ENCODE peak calls at places on chromosome X, in nine cellular contexts. U is breast epithelium, Y is suprapubic skin, W is tibial nerve, R is ovary, O is body of pancreas, G is adrenal gland, M is Peyer's patch, V is prostate gland. J is an unnamed sample.

GRCh38 chrX:110397904-110398303 is 39.3 kb downstream of the RTL9 start:
- DNase-seq in U (no peak), Y (no peak), W (no peak), R (no peak), O (no peak), G (no peak), M (no peak), V (no peak), J (peak)

GRCh38 chrX:130575831-130576404 is 174.1 kb downstream of the RBMX2 start:
- DNase-seq in U (no peak), Y (no peak), W (no peak), R (peak), O (peak), G (peak), M (peak), V (no peak), J (no peak)

GRCh38 chrX:150899191-150899757 is 806 bp upstream of the CD99L2 start:
- DNase-seq in U (no peak), Y (no peak), W (peak), R (peak), O (peak), G (peak), M (peak), V (peak), J (peak)

GRCh38 chrX:40434947-40435346 is 145.8 kb upstream of the ATP6AP2 start:
- DNase-seq in U (no peak), Y (no peak), W (no peak), R (peak), O (no peak), G (peak), M (no peak), V (peak), J (peak)

GRCh38 chrX:112840382-112841113 is at the start of gene AMOT:
- DNase-seq in U (peak), Y (peak), W (peak), R (peak), O (peak), G (peak), M (peak), V (peak), J (peak)

GRCh38 chrX:148049441-148049840 is 68.3 kb downstream of the FMR1NB start:
- DNase-seq in U (no peak), Y (no peak), W (no peak), R (no peak), O (no peak), G (no peak), M (no peak), V (no peak), J (no peak)

GRCh38 chrX:24242649-24243556 is 71.0 kb downstream of the SUPT20HL2 start:
- DNase-seq in U (no peak), Y (peak), W (peak), R (no peak), O (peak), G (peak), M (peak), V (peak), J (peak)

GRCh38 chrX:42694260-42694815 is 83.6 kb downstream of the PPP1R2C start:
- DNase-seq in U (no peak), Y (no peak), W (no peak), R (no peak), O (no peak), G (peak), M (no peak), V (no peak), J (no peak)

GRCh38 chrX:21655901-21656586 is 2.1 kb downstream of the KLHL34 start:
- DNase-seq in U (no peak), Y (no peak), W (no peak), R (no peak), O (no peak), G (no peak), M (no peak), V (no peak), J (no peak)

GRCh38 chrX:41737065-41737464 is 13.1 kb downstream of the GPR82 start:
- DNase-seq in U (no peak), Y (no peak), W (no peak), R (no peak), O (no peak), G (no peak), M (no peak), V (no peak), J (no peak)

GRCh38 chrX:44765556-44765955 is 78.3 kb upstream of the DUSP21 start:
- DNase-seq in U (no peak), Y (no peak), W (no peak), R (no peak), O (no peak), G (no peak), M (no peak), V (no peak), J (no peak)

GRCh38 chrX:112784692-112785091 is 55.9 kb downstream of the AMOT start:
- DNase-seq in U (no peak), Y (no peak), W (no peak), R (no peak), O (no peak), G (no peak), M (no peak), V (no peak), J (no peak)

GRCh38 chrX:41824551-41824950 is 98.8 kb downstream of the CASK start:
- DNase-seq in U (no peak), Y (no peak), W (no peak), R (no peak), O (no peak), G (peak), M (peak), V (no peak), J (no peak)

GRCh38 chrX:30883141-30883540 is 5.9 kb downstream of the TAB3 start:
- DNase-seq in U (no peak), Y (no peak), W (no peak), R (no peak), O (no peak), G (no peak), M (no peak), V (no peak), J (no peak)

GRCh38 chrX:48971325-48972213 is at the start of gene KCND1:
- DNase-seq in U (no peak), Y (no peak), W (peak), R (peak), O (peak), G (no peak), M (peak), V (no peak), J (no peak)

GRCh38 chrX:41923925-41924693 is 755 bp upstream of the CASK start:
- DNase-seq in U (no peak), Y (no peak), W (no peak), R (no peak), O (peak), G (peak), M (peak), V (peak), J (no peak)

GRCh38 chrX:10501606-10502005 is 118.8 kb downstream of the MID1 start:
- DNase-seq in U (no peak), Y (no peak), W (no peak), R (no peak), O (no peak), G (no peak), M (no peak), V (no peak), J (no peak)
- TF ChIP-seq POLR2A in U (no peak), Y (no peak), W (no peak), R (no peak), O (no peak), G (no peak), M (no peak), V (no peak), J (no peak)

GRCh38 chrX:1385251-1385794 is 6.6 kb downstream of the SLC25A6 start:
- DNase-seq in U (no peak), Y (peak), W (no peak), R (peak), O (no peak), G (no peak), M (peak), V (no peak), J (peak)
- TF ChIP-seq POLR2A in U (no peak), Y (no peak), W (no peak), R (no peak), O (no peak), G (no peak), M (no peak), V (no peak), J (no peak)

DNA sequence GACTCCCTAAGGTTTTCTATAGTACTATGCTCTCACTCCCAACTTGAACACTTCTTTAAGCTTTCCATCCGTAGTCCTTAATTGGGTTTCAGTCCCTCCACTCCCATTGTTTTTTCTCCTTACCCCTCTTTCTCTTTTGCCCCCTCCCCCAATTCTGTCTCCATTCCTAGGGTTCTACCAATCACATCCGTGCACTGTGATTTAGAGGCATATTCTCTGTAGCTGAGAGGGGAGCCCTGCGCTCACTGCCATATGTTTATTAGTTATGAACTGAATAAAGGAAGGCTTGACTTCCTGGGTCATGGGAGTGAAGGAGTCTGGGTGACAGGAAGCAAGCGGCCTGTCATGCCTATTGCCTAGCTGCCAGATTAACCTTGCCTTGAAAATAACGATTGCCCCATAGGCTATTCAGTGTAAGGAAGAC is 470 bp downstream of the MCTS1 start:
- DNase-seq in U (no peak), Y (no peak), W (no peak), R (no peak), O (peak), G (peak), M (peak), V (no peak), J (no peak)
- TF ChIP-seq POLR2A in U (no peak), Y (no peak), W (no peak), R (no peak), O (no peak), G (no peak), M (no peak), V (no peak), J (no peak)

GRCh38 chrX:56563231-56564116 is at the start of gene UBQLN2:
- DNase-seq in U (peak), Y (peak), W (peak), R (peak), O (peak), G (peak), M (peak), V (peak), J (peak)
- TF ChIP-seq POLR2A in U (peak), Y (peak), W (peak), R (peak), O (peak), G (peak), M (peak), V (peak), J (no peak)

GRCh38 chrX:154382483-154383069 is 3.5 kb downstream of the EMD start:
- DNase-seq in U (no peak), Y (no peak), W (no peak), R (peak), O (no peak), G (no peak), M (no peak), V (no peak), J (no peak)
- TF ChIP-seq POLR2A in U (no peak), Y (no peak), W (no peak), R (no peak), O (no peak), G (no peak), M (no peak), V (no peak), J (no peak)

GRCh38 chrX:66200050-66200664 is 36.1 kb downstream of the HEPH start:
- DNase-seq in U (no peak), Y (no peak), W (no peak), R (no peak), O (no peak), G (no peak), M (no peak), V (no peak), J (no peak)
- TF ChIP-seq POLR2A in U (no peak), Y (no peak), W (no peak), R (no peak), O (no peak), G (no peak), M (no peak), V (no peak), J (no peak)

GRCh38 chrX:153723351-153724251 is 586 bp downstream of the BCAP31 start:
- DNase-seq in U (no peak), Y (no peak), W (no peak), R (peak), O (peak), G (peak), M (peak), V (peak), J (no peak)
- TF ChIP-seq POLR2A in U (no peak), Y (no peak), W (no peak), R (no peak), O (no peak), G (no peak), M (peak), V (no peak), J (no peak)

GRCh38 chrX:101658661-101659477 is 781 bp downstream of the ARMCX2 start:
- DNase-seq in U (peak), Y (peak), W (peak), R (peak), O (peak), G (peak), M (peak), V (peak), J (peak)
- TF ChIP-seq POLR2A in U (no peak), Y (no peak), W (peak), R (peak), O (no peak), G (no peak), M (no peak), V (peak), J (no peak)

DNA sequence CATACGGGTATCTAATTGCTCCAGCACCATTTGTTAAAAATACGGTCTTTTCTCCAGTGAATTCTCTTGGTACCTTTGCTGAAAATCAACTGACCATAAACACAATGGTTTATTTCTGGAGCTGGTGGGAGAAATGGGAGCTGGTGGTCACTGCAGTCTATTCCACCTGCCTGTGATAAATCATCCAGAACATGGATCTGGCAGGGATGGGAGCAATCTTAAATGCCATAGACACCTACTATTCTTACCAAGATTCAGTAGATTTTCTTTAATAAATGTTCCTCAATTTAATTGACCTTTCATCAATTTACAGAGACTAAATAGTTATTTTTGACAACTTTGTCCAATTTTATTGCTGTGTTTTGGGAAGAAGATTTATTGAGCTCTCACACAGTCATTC is 68.1 kb downstream of the SLC9A7 start:
- DNase-seq in U (no peak), Y (no peak), W (no peak), R (no peak), O (no peak), G (no peak), M (no peak), V (no peak), J (no peak)
- TF ChIP-seq POLR2A in U (no peak), Y (no peak), W (no peak), R (no peak), O (no peak), G (no peak), M (no peak), V (no peak), J (no peak)

GRCh38 chrX:154458116-154458953 is at the start of gene PLXNA3:
- DNase-seq in U (no peak), Y (no peak), W (no peak), R (peak), O (peak), G (peak), M (peak), V (no peak), J (no peak)
- TF ChIP-seq POLR2A in U (no peak), Y (no peak), W (peak), R (peak), O (peak), G (peak), M (no peak), V (peak), J (no peak)

J was measured in lower leg skin.